ENCODE peak calls at places on chromosomes 3 and 15, in seven cellular contexts. W is fibroblast of lung, K is Panc1, M is dorsolateral prefrontal cortex, X is IMR-90, V is right lobe of liver, F is mucosa of descending colon. N is an unnamed sample.

GRCh38 chr3:126287536-126288181 is 69.5 kb downstream of the KLF15 start:
- DNase-seq in W (peak), K (no peak), M (peak), X (peak), V (peak), F (no peak), N (peak)

GRCh38 chr3:190384241-190384863 is 3.6 kb upstream of the CLDN16 start:
- DNase-seq in W (peak), K (peak), M (no peak), X (peak), V (peak), F (no peak), N (no peak)

GRCh38 chr3:128864351-128864811 is 15.0 kb upstream of the ACAD9 start:
- DNase-seq in W (no peak), K (no peak), M (peak), X (no peak), V (no peak), F (no peak), N (no peak)

GRCh38 chr3:107216711-107217110 is 160.5 kb upstream of the CCDC54 start:
- DNase-seq in W (peak), K (no peak), M (no peak), X (peak), V (no peak), F (no peak), N (no peak)

GRCh38 chr15:92906563-92907081 is 6.5 kb downstream of the CHD2 start:
- DNase-seq in W (no peak), K (no peak), M (no peak), X (peak), V (no peak), F (no peak), N (no peak)

GRCh38 chr3:24830230-24831152 is 335.8 kb upstream of the THRB start:
- DNase-seq in W (no peak), K (no peak), M (peak), X (no peak), V (peak), F (no peak), N (no peak)

GRCh38 chr15:67835349-67836133 is 4.3 kb downstream of the RNU6-1 start:
- DNase-seq in W (no peak), K (no peak), M (no peak), X (no peak), V (no peak), F (peak), N (no peak)

GRCh38 chr3:40994611-40995010 is 204.7 kb upstream of the CTNNB1 start:
- DNase-seq in W (no peak), K (no peak), M (no peak), X (no peak), V (no peak), F (no peak), N (no peak)

GRCh38 chr3:184574552-184575430 is 13.2 kb downstream of the EPHB3 start:
- DNase-seq in W (no peak), K (no peak), M (no peak), X (no peak), V (no peak), F (peak), N (no peak)

GRCh38 chr3:33732394-33732793 is 14.3 kb upstream of the CLASP2 start:
- DNase-seq in W (no peak), K (no peak), M (no peak), X (no peak), V (no peak), F (no peak), N (no peak)

GRCh38 chr3:190862209-190863118 is at the start of gene GMNC:
- DNase-seq in W (peak), K (peak), M (peak), X (peak), V (peak), F (peak), N (peak)

GRCh38 chr15:69265347-69265955 is 33.3 kb upstream of the PAQR5 start:
- DNase-seq in W (peak), K (no peak), M (no peak), X (peak), V (no peak), F (no peak), N (no peak)
- TF ChIP-seq CTCF in W (peak), K (peak), M (peak), X (peak), V (peak), F (no peak), N (no peak)

GRCh38 chr15:90419202-90419601 is 31.2 kb downstream of the IQGAP1 start:
- DNase-seq in W (no peak), K (no peak), M (no peak), X (no peak), V (no peak), F (no peak), N (no peak)
- H3K4me3 ChIP-seq in W (no peak), K (no peak), M (no peak), X (no peak), V (no peak), F (no peak), N (no peak)

DNA sequence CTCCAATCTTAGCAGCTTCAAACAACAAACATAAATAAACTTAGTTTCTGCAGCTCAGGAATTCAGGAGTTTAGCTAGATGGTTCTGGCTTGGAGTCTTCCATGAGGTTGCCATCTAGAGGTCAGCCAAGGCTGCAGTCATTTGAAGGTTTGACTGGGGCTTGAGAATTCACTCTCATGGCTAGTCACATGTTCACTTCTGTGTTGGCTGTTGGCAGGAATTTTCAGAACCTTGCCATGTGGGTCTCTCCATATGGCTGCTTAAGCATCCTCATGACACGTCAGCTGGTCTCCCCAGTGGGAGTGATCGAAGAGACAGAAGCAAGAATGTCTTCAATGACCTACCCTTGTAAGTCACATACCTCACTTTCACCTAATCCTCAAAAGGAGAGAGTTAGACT is 269.2 kb upstream of the CNTN3 start:
- DNase-seq in W (peak), K (peak), M (no peak), X (peak), V (no peak), F (no peak), N (no peak)
- TF ChIP-seq CTCF in W (peak), K (peak), M (no peak), X (peak), V (peak), F (no peak), N (no peak)

GRCh38 chr3:14623569-14624051 is 28.0 kb upstream of the CCDC174 start:
- DNase-seq in W (no peak), K (no peak), M (no peak), X (no peak), V (no peak), F (no peak), N (no peak)

GRCh38 chr3:14624498-14624897 is 27.1 kb upstream of the CCDC174 start:
- DNase-seq in W (no peak), K (no peak), M (no peak), X (no peak), V (no peak), F (no peak), N (no peak)

GRCh38 chr3:14627815-14628214 is 23.7 kb upstream of the CCDC174 start:
- DNase-seq in W (no peak), K (no peak), M (no peak), X (no peak), V (no peak), F (no peak), N (no peak)

GRCh38 chr3:14628406-14628805 is 23.2 kb upstream of the CCDC174 start:
- DNase-seq in W (no peak), K (no peak), M (no peak), X (no peak), V (no peak), F (no peak), N (no peak)

GRCh38 chr3:14625443-14625842 is 26.1 kb upstream of the CCDC174 start:
- DNase-seq in W (no peak), K (no peak), M (no peak), X (no peak), V (no peak), F (no peak), N (no peak)
- H3K4me3 ChIP-seq in W (no peak), K (no peak), M (no peak), X (no peak), V (no peak), F (no peak), N (no peak)

DNA sequence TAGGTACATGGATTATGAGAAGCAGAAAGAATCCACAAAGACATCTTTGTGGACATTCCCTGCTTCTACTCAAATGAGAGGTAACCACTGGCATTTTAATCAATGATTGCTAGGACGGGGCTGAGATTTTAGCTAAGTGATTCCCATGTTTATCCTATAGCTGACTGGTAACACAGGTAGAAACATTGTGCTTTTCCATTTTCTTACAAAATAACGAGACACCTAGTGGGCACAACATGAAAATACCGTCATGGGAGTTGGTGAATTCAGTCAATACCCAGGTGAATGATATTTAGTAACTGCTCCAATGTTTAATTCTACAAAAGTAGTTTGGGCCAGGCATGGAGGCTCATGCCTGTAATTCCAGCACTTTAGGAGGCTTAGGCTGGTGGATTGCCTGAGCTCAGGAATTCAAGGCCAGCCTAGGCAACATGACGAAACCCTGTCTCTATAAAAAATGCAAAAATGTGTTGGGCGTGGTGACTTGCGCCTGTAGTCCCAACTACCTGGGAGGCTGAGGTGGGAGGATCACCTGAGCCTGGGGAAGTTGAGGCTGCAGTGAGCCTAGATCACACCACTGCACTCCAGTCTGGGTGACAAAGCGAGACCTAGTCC is 37.2 kb upstream of the DENND4A start:
- DNase-seq in W (peak), K (no peak), M (no peak), X (peak), V (no peak), F (no peak), N (no peak)
- TF ChIP-seq CTCF in W (peak), K (peak), M (peak), X (peak), V (peak), F (no peak), N (no peak)

GRCh38 chr3:182118081-182118480 is 406.4 kb downstream of the SOX2 start:
- DNase-seq in W (no peak), K (no peak), M (no peak), X (no peak), V (no peak), F (no peak), N (no peak)
- H3K4me3 ChIP-seq in W (no peak), K (no peak), M (no peak), X (no peak), V (no peak), F (no peak), N (no peak)

DNA sequence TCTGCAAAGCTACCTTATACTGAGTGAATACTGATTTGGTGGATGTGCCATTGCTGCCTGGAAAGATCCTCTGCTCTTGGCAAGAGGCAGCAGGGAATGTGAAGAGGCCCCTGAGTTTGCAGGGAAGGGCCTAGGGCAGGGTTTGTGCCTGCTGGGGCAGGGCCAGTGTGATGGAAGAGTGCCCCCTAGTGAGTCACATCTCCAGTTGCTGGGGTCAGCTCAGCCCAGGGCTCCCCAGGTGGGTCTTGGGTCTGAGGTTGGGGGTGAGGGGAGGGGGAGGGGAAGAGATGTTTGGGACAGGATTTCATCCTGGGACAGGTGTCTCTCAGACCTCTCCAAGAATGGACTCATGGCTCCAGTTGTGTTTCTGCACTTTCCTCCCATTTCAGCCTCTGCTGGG is 4.1 kb upstream of the AMOTL2 start:
- DNase-seq in W (peak), K (no peak), M (no peak), X (no peak), V (no peak), F (no peak), N (peak)
- TF ChIP-seq CTCF in W (peak), K (peak), M (peak), X (peak), V (peak), F (peak), N (peak)

DNA sequence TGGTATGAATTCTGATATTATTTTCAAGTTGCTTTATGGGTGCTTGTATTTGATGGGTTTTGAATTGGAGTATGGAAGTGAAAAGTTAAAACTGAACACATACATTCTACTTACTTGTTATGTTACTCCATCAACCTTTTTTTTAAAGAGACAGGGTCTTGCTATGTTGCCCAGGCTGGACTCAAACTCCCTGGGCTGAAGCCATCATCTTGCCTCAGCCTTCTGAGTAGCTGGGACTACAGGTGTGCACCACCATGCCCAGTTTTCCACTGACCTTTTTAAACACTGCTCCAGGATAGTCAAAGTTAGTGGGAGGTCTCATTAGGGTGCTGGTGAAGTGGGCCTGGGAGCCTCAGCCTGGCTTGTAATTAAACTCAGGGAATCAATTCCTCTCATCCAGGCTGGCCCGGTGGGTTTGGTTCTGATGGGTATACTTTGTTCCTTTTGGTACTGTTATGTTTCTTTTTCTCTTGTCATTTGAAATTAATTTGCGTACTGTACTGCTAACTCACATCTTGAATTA is 66.7 kb downstream of the FNDC3B start:
- DNase-seq in W (no peak), K (no peak), M (no peak), X (no peak), V (no peak), F (no peak), N (no peak)
- H3K4me3 ChIP-seq in W (no peak), K (no peak), M (no peak), X (no peak), V (no peak), F (no peak), N (no peak)

GRCh38 chr3:47421741-47422649 is 41.2 kb downstream of the PTPN23 start:
- DNase-seq in W (peak), K (no peak), M (peak), X (no peak), V (peak), F (no peak), N (no peak)
- TF ChIP-seq CTCF in W (peak), K (no peak), M (no peak), X (peak), V (peak), F (peak), N (no peak)

GRCh38 chr3:145906755-145907154 is 254.2 kb downstream of the PLOD2 start:
- DNase-seq in W (no peak), K (no peak), M (no peak), X (no peak), V (no peak), F (no peak), N (no peak)

GRCh38 chr3:145915787-145916186 is 245.2 kb downstream of the PLOD2 start:
- DNase-seq in W (no peak), K (no peak), M (no peak), X (no peak), V (no peak), F (no peak), N (no peak)

GRCh38 chr3:145911016-145911415 is 250.0 kb downstream of the PLOD2 start:
- DNase-seq in W (peak), K (no peak), M (no peak), X (no peak), V (no peak), F (no peak), N (no peak)
- H3K4me3 ChIP-seq in W (no peak), K (no peak), M (no peak), X (no peak), V (no peak), F (no peak), N (no peak)

N was measured in right atrium auricular region.